ENCODE peak calls at places on chromosomes 4 and X, in seven cellular contexts. N is ovary, O is pancreas, G is left lung, S is neural progenitor cell, Y is thoracic aorta, I is right lobe of liver. U is an unnamed sample.

GRCh38 chrX:68938244-68939004 is 109.6 kb downstream of the EFNB1 start:
- DNase-seq in N (no peak), O (no peak), G (no peak), S (no peak), Y (no peak), I (no peak), U (no peak)

GRCh38 chrX:46574337-46574940 is 874 bp downstream of the CHST7 start:
- DNase-seq in N (peak), O (peak), G (no peak), S (peak), Y (no peak), I (peak), U (peak)

GRCh38 chr4:115090483-115091075 is 22.8 kb downstream of the NDST4 start:
- DNase-seq in N (no peak), O (no peak), G (no peak), S (peak), Y (no peak), I (no peak), U (peak)

GRCh38 chr4:140884431-140885058 is 128.4 kb upstream of the TBC1D9 start:
- DNase-seq in N (no peak), O (no peak), G (no peak), S (peak), Y (no peak), I (no peak), U (peak)

GRCh38 chr4:75895744-75896314 is 6.4 kb downstream of the PPEF2 start:
- DNase-seq in N (no peak), O (no peak), G (no peak), S (peak), Y (no peak), I (no peak), U (peak)

GRCh38 chr4:185695743-185696142 is 116.3 kb downstream of the SORBS2 start:
- DNase-seq in N (no peak), O (no peak), G (no peak), S (no peak), Y (no peak), I (no peak), U (no peak)

GRCh38 chr4:77120888-77121508 is 36.0 kb upstream of the CCNG2 start:
- DNase-seq in N (no peak), O (no peak), G (no peak), S (peak), Y (no peak), I (no peak), U (no peak)

GRCh38 chrX:65821721-65822496 is 154.5 kb downstream of the MSN start:
- DNase-seq in N (no peak), O (no peak), G (peak), S (no peak), Y (no peak), I (peak), U (peak)

GRCh38 chr4:175090116-175090515 is 172.0 kb downstream of the ADAM29 start:
- DNase-seq in N (no peak), O (no peak), G (no peak), S (no peak), Y (no peak), I (no peak), U (no peak)

GRCh38 chrX:9566150-9566621 is 101.3 kb downstream of the TBL1X start:
- DNase-seq in N (peak), O (peak), G (peak), S (no peak), Y (peak), I (peak), U (no peak)

GRCh38 chr4:107392951-107393350 is 327.1 kb downstream of the PAPSS1 start:
- DNase-seq in N (no peak), O (no peak), G (no peak), S (no peak), Y (no peak), I (no peak), U (no peak)

GRCh38 chrX:150688911-150689451 is 4.2 kb upstream of the MTMR1 start:
- DNase-seq in N (no peak), O (no peak), G (no peak), S (no peak), Y (no peak), I (no peak), U (peak)

GRCh38 chrX:86194758-86195157 is 46.5 kb downstream of the DACH2 start:
- DNase-seq in N (no peak), O (no peak), G (no peak), S (no peak), Y (no peak), I (no peak), U (no peak)

GRCh38 chrX:66919280-66919832 is 280.5 kb upstream of the EDA2R start:
- DNase-seq in N (no peak), O (no peak), G (no peak), S (no peak), Y (no peak), I (no peak), U (no peak)

GRCh38 chr4:99808260-99808857 is 8.3 kb upstream of the DAPP1 start:
- DNase-seq in N (peak), O (peak), G (peak), S (peak), Y (no peak), I (peak), U (peak)

GRCh38 chrX:108034725-108035124 is 10.1 kb upstream of the VSIG1 start:
- DNase-seq in N (no peak), O (no peak), G (no peak), S (no peak), Y (no peak), I (no peak), U (no peak)

GRCh38 chr4:119209077-119209476 is 3.4 kb upstream of the USP53 start:
- DNase-seq in N (no peak), O (no peak), G (no peak), S (no peak), Y (no peak), I (no peak), U (no peak)

GRCh38 chr4:46444318-46444717 is 54.4 kb upstream of the GABRA2 start:
- DNase-seq in N (no peak), O (no peak), G (no peak), S (no peak), Y (no peak), I (no peak), U (no peak)

GRCh38 chr4:150874386-150875226 is 140.5 kb downstream of the LRBA start:
- DNase-seq in N (no peak), O (no peak), G (no peak), S (no peak), Y (no peak), I (peak), U (no peak)

GRCh38 chrX:49184294-49185061 is 1.7 kb downstream of the PRICKLE3 start:
- DNase-seq in N (peak), O (peak), G (peak), S (peak), Y (peak), I (peak), U (peak)

GRCh38 chr4:48340276-48340904 is 939 bp upstream of the SLAIN2 start:
- DNase-seq in N (no peak), O (no peak), G (no peak), S (peak), Y (no peak), I (no peak), U (peak)

GRCh38 chrX:103831803-103832544 is at the start of gene RAB9B:
- DNase-seq in N (peak), O (peak), G (peak), S (peak), Y (peak), I (peak), U (peak)

GRCh38 chr4:142719854-142720541 is 126.1 kb downstream of the INPP4B start:
- DNase-seq in N (no peak), O (no peak), G (no peak), S (peak), Y (no peak), I (no peak), U (peak)

GRCh38 chr4:112184438-112184837 is 39.2 kb downstream of the FAM241A start:
- DNase-seq in N (no peak), O (no peak), G (no peak), S (no peak), Y (no peak), I (no peak), U (no peak)

GRCh38 chr4:87532907-87533306 is 3.7 kb upstream of the SPARCL1 start:
- DNase-seq in N (no peak), O (no peak), G (no peak), S (no peak), Y (no peak), I (no peak), U (no peak)

GRCh38 chr4:162163892-162164759 is at the start of gene FSTL5:
- DNase-seq in N (no peak), O (peak), G (peak), S (peak), Y (peak), I (peak), U (peak)

GRCh38 chr4:147571021-147571770 is 46.0 kb upstream of the TMEM184C start:
- DNase-seq in N (no peak), O (no peak), G (no peak), S (no peak), Y (no peak), I (no peak), U (no peak)
- TF ChIP-seq CTCF in N (no peak), O (no peak), G (no peak), S (no peak), Y (no peak), I (no peak), U (no peak)

GRCh38 chr4:26140150-26140898 is 180.5 kb upstream of the RBPJ start:
- DNase-seq in N (no peak), O (no peak), G (no peak), S (peak), Y (no peak), I (no peak), U (no peak)

GRCh38 chr4:26136615-26137014 is 184.2 kb upstream of the RBPJ start:
- DNase-seq in N (no peak), O (no peak), G (no peak), S (no peak), Y (no peak), I (no peak), U (no peak)

GRCh38 chr4:26141101-26141830 is 179.5 kb upstream of the RBPJ start:
- DNase-seq in N (no peak), O (no peak), G (no peak), S (peak), Y (no peak), I (peak), U (no peak)

GRCh38 chr4:26141916-26142638 is 178.7 kb upstream of the RBPJ start:
- DNase-seq in N (no peak), O (no peak), G (no peak), S (no peak), Y (no peak), I (no peak), U (peak)

GRCh38 chr4:26139310-26139924 is 181.4 kb upstream of the RBPJ start:
- DNase-seq in N (no peak), O (no peak), G (no peak), S (no peak), Y (no peak), I (no peak), U (no peak)
- H3K27ac ChIP-seq in N (no peak), O (no peak), G (no peak), S (no peak), Y (no peak), I (no peak), U (no peak)

GRCh38 chrX:137926090-137926489 is 360.2 kb downstream of the ZIC3 start:
- DNase-seq in N (no peak), O (no peak), G (no peak), S (peak), Y (no peak), I (no peak), U (no peak)
- TF ChIP-seq CTCF in N (no peak), O (no peak), G (peak), S (peak), Y (no peak), I (no peak), U (no peak)

DNA sequence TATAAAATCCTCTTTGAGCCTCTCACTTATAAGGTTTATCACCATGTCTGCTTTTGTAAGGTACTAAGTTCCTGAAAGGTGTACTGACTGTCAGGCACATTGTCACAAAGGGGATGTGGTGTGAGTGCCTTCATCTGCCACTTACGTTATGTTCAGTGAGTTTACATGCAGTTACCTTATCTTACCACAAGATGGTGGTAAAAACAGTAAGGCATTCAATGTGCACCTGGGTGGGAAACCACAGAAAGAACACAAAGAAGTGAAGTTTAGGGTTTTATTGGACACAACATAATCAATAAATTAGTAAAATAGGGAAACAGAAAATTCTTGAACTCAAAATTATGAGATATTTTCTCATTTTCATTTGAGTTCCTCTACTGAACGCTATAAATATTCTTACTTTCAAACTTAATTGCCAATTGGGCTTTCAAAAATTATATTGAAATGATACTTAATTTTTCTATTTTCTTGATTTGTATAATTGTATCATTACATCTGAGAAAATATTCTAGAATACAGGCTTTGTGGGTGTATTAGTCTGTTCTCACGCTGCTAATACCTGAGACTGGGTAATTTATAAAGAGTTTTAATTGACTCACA is 650.8 kb downstream of the PCDH7 start:
- DNase-seq in N (no peak), O (no peak), G (no peak), S (peak), Y (no peak), I (no peak), U (peak)
- H3K27ac ChIP-seq in N (no peak), O (no peak), G (no peak), S (no peak), Y (no peak), I (no peak), U (no peak)

GRCh38 chr4:83054928-83055327 is 19.9 kb downstream of the COPS4 start:
- DNase-seq in N (no peak), O (no peak), G (no peak), S (no peak), Y (no peak), I (no peak), U (peak)
- TF ChIP-seq CTCF in N (no peak), O (no peak), G (no peak), S (no peak), Y (no peak), I (peak), U (peak)

GRCh38 chr4:82284475-82284857 is 89.3 kb downstream of the HNRNPD start:
- DNase-seq in N (peak), O (no peak), G (no peak), S (no peak), Y (no peak), I (no peak), U (peak)
- H3K27ac ChIP-seq in N (no peak), O (no peak), G (peak), S (no peak), Y (peak), I (no peak), U (peak)

DNA sequence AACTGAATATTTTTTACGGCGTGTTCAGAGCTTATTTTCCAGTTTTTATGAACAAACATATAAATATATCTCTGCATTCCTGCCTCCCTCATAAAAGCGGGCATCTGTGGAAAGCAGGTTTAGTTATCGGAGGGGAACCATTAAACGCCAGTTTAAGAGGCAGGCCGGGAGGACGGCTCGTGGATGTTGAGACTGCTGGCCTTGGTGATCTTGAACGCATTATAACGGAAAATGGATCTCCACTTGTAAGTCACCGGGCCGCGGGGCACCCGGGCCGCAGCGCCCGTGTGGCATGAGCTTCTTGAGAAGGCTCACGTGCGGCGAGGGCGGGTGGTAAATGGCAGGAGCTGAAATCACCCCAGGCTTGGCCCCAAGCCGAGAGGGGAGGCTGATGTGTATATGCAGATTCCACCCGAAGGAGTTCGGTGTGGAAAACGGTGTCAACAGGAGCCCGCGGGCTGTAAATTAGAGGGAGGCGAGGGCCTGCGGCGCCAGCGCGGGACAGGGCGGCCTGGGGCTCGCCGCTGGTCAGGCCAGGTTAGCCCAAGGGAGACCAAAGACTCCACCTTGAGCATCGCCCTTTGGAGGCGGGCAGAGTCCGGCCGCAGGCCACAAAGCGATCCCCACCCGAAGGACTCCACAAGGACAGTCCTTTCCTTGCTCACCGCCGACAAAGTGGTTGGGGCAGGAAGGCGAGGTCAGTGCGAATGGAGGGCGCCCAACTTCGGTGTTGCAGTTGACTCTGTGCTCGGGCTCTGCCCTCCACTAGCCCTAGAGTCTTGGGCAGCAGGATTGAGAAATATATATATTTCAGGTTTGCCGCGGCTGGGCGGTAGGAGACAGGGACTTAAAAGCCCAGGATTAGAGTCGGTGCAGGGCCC is 1.3 kb upstream of the HAND2 start:
- DNase-seq in N (peak), O (peak), G (no peak), S (peak), Y (no peak), I (no peak), U (peak)
- TF ChIP-seq CTCF in N (no peak), O (no peak), G (no peak), S (no peak), Y (no peak), I (no peak), U (no peak)

GRCh38 chr4:28432348-28433025 is 1571.8 kb downstream of the STIM2 start:
- DNase-seq in N (no peak), O (no peak), G (no peak), S (no peak), Y (no peak), I (no peak), U (no peak)
- H3K27ac ChIP-seq in N (no peak), O (no peak), G (no peak), S (no peak), Y (no peak), I (no peak), U (no peak)

DNA sequence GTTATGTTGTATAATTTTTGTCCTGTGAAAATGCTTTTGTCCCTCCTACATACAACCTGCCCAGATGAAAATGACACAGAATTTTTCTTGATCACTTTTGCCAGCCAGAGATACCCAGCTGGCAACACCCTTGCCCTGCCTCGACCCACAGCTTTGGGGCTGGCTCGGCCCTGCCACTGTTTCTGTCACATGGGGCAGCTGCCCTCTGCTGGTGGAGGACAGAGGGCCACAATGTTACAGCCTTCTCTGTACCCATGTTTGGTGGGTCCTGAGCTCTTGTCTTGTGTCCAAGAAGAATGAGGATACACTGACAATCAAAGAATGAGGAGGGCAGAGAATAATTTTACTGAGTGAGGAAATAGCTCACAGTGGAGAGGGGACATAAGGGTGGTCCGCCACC is 31.1 kb downstream of the BMP15 start:
- DNase-seq in N (no peak), O (peak), G (no peak), S (peak), Y (no peak), I (peak), U (peak)
- TF ChIP-seq CTCF in N (no peak), O (no peak), G (no peak), S (peak), Y (no peak), I (peak), U (peak)